ENCODE peak calls at places on chromosomes 11 and 22, in seven cellular contexts. O is Daoy; Y is head of caudate nucleus; N is activated CD4-positive, alpha-beta memory T cell treated with anti-CD3 and anti-CD28 coated beads, Interleukin-2, amount 10 ng/mL, durations not matched to agents 7 days and 5 days; Z is stomach; P is neural crest cell; R is substantia nigra. F is an unnamed sample.

GRCh38 chr11:64638829-64639228 is 47.8 kb downstream of the SLC22A12 start:
- DNase-seq in R (no peak), Y (no peak), Z (no peak), P (no peak), N (no peak), O (no peak), F (no peak)

GRCh38 chr11:28017816-28018215 is 90.1 kb downstream of the KIF18A start:
- DNase-seq in Z (no peak), P (no peak), N (no peak), Y (no peak), R (no peak), O (no peak), F (no peak)

GRCh38 chr11:36365937-36366336 is 69.8 kb downstream of the PRR5L start:
- DNase-seq in P (no peak), O (no peak), Z (no peak), Y (no peak), N (no peak), R (no peak), F (no peak)

GRCh38 chr11:18958221-18958910 is 19.2 kb upstream of the MRGPRX1 start:
- DNase-seq in O (no peak), P (no peak), N (no peak), R (no peak), Z (no peak), Y (no peak), F (no peak)

GRCh38 chr22:20264614-20265452 is 3.3 kb downstream of the RTN4R start:
- DNase-seq in N (no peak), R (peak; percentile 74), Y (peak; percentile 51), P (peak; percentile 47), O (no peak), Z (no peak), F (no peak)

GRCh38 chr11:25991476-25991875 is 340.5 kb upstream of the ANO3 start:
- DNase-seq in Z (no peak), Y (no peak), P (no peak), N (no peak), O (no peak), R (no peak), F (no peak)

GRCh38 chr11:2582958-2583604 is 116.7 kb downstream of the KCNQ1OT1 start:
- DNase-seq in R (no peak), O (peak; percentile 0), Z (peak; percentile 24), P (no peak), N (no peak), Y (peak; percentile 7), F (peak; percentile 1)

GRCh38 chr11:85042368-85042767 is 584.8 kb downstream of the DLG2 start:
- DNase-seq in P (no peak), R (no peak), Z (no peak), O (no peak), N (no peak), Y (no peak), F (no peak)

GRCh38 chr22:17095538-17095937 is 10.7 kb downstream of the IL17RA start:
- DNase-seq in Y (no peak), O (no peak), P (no peak), Z (no peak), R (no peak), N (no peak), F (no peak)

GRCh38 chr11:102115557-102115956 is 5.3 kb downstream of the YAP1 start:
- DNase-seq in O (no peak), R (no peak), Z (no peak), Y (no peak), P (no peak), N (no peak), F (no peak)

GRCh38 chr11:1744879-1745700 is 5.3 kb downstream of the IFITM10 start:
- DNase-seq in O (no peak), Y (no peak), Z (no peak), N (no peak), R (peak; percentile 77), P (no peak), F (no peak)

GRCh38 chr11:1373536-1374214 is 16.1 kb upstream of the BRSK2 start:
- DNase-seq in Y (no peak), Z (no peak), P (no peak), R (no peak), O (peak; percentile 35), N (no peak), F (no peak)

GRCh38 chr11:119509969-119510401 is 87.0 kb upstream of the THY1 start:
- DNase-seq in Y (no peak), P (no peak), N (peak; percentile 24), Z (no peak), R (no peak), O (peak; percentile 87), F (no peak)

GRCh38 chr11:117970400-117971024 is 15.7 kb upstream of the IL10RA start:
- DNase-seq in Z (no peak), P (no peak), Y (no peak), R (no peak), O (peak; percentile 86), N (peak; percentile 58), F (peak; percentile 64)

GRCh38 chr22:18000441-18001039 is 23.8 kb downstream of the MICAL3 start:
- DNase-seq in R (no peak), Y (peak; percentile 22), P (peak; percentile 28), Z (no peak), N (peak; percentile 20), O (peak; percentile 49), F (peak; percentile 27)

GRCh38 chr22:43526117-43526655 is 114.4 kb downstream of the MPPED1 start:
- DNase-seq in R (no peak), Y (no peak), N (no peak), O (no peak), P (no peak), Z (no peak), F (no peak)

GRCh38 chr11:119982517-119983239 is 155.2 kb downstream of the TRIM29 start:
- DNase-seq in N (no peak), Y (no peak), Z (no peak), O (peak; percentile 27), R (no peak), P (no peak), F (no peak)

GRCh38 chr22:34886812-34887211 is 179.1 kb upstream of the ISX start:
- DNase-seq in O (no peak), P (no peak), R (no peak), Z (no peak), Y (no peak), N (no peak), F (no peak)

GRCh38 chr11:83157755-83158473 is 983 bp downstream of the PCF11 start:
- DNase-seq in Y (peak; percentile 60), Z (peak; percentile 50), O (peak; percentile 57), R (peak; percentile 56), N (peak; percentile 59), P (peak; percentile 30), F (peak; percentile 66)

GRCh38 chr11:79026803-79027445 is 413.9 kb downstream of the TENM4 start:
- DNase-seq in Z (no peak), N (no peak), P (no peak), O (no peak), R (no peak), Y (no peak), F (no peak)

GRCh38 chr11:47408598-47409439 is 429 bp downstream of the SLC39A13 start:
- DNase-seq in P (no peak), O (peak; percentile 88), Z (peak; percentile 51), Y (no peak), R (peak; percentile 33), N (no peak), F (no peak)

GRCh38 chr11:119055901-119056300 is 1.1 kb downstream of the HYOU1 start:
- DNase-seq in N (no peak), O (peak; percentile 17), R (no peak), P (no peak), Z (no peak), Y (no peak), F (peak; percentile 17)

GRCh38 chr11:113896156-113896879 is 8.3 kb upstream of the HTR3B start:
- DNase-seq in R (peak; percentile 8), N (peak; percentile 48), O (peak; percentile 37), Y (peak; percentile 48), Z (peak; percentile 37), P (peak; percentile 46), F (peak; percentile 29)

GRCh38 chr11:116498161-116498560 is 274.6 kb downstream of the BUD13 start:
- DNase-seq in N (no peak), O (no peak), Y (no peak), P (no peak), R (no peak), Z (no peak), F (no peak)

GRCh38 chr22:28506207-28506606 is 173.4 kb downstream of the TTC28 start:
- DNase-seq in O (no peak), N (no peak), Y (no peak), R (no peak), Z (no peak), P (no peak), F (no peak)

GRCh38 chr11:17634776-17635550 is 84.4 kb upstream of the MYOD1 start:
- DNase-seq in R (no peak), N (no peak), Y (no peak), P (no peak), Z (no peak), O (no peak), F (no peak)

GRCh38 chr11:103923473-103923931 is 112.9 kb upstream of the DDI1 start:
- DNase-seq in P (no peak), Y (no peak), O (no peak), Z (no peak), R (no peak), N (no peak), F (no peak)

GRCh38 chr11:79466411-79466810 is 25.6 kb upstream of the TENM4 start:
- DNase-seq in N (no peak), R (no peak), P (no peak), O (peak; percentile 39), Z (no peak), Y (no peak), F (no peak)

GRCh38 chr11:134513585-134514120 is 101.6 kb upstream of the B3GAT1 start:
- DNase-seq in R (no peak), Y (no peak), Z (no peak), N (no peak), P (no peak), O (no peak), F (no peak)

GRCh38 chr11:91470656-91471055 is 754.0 kb upstream of the FAT3 start:
- DNase-seq in R (no peak), P (no peak), N (no peak), O (no peak), Z (no peak), Y (no peak), F (no peak)

GRCh38 chr11:108551653-108552462 is 41.7 kb downstream of the EXPH5 start:
- DNase-seq in P (no peak), R (no peak), N (no peak), Y (no peak), O (no peak), Z (no peak), F (no peak)

GRCh38 chr11:111477898-111478297 is 34.3 kb downstream of the BTG4 start:
- DNase-seq in N (no peak), R (no peak), P (no peak), Z (no peak), O (no peak), Y (no peak), F (no peak)

GRCh38 chr11:134170909-134171281 is 52.9 kb downstream of the NCAPD3 start:
- DNase-seq in N (no peak), Z (no peak), Y (no peak), R (no peak), O (no peak), P (no peak), F (no peak)

GRCh38 chr11:63212742-63213141 is 30.7 kb downstream of the SLC22A25 start:
- DNase-seq in O (peak; percentile 2), N (no peak), R (no peak), Z (no peak), Y (no peak), P (peak; percentile 20), F (peak; percentile 14)

GRCh38 chr11:32892355-32893090 is at the start of gene QSER1:
- DNase-seq in N (peak; percentile 69), Y (peak; percentile 69), P (peak; percentile 56), R (peak; percentile 86), Z (peak; percentile 65), O (peak; percentile 79), F (peak; percentile 74)

GRCh38 chr11:120883404-120884135 is 140.3 kb upstream of the TBCEL start:
- DNase-seq in Z (no peak), Y (no peak), R (peak; percentile 11), P (no peak), O (peak; percentile 54), N (no peak), F (no peak)

GRCh38 chr11:46006418-46007070 is 84.1 kb downstream of the LARGE2 start:
- DNase-seq in P (peak; percentile 24), R (no peak), Z (no peak), O (peak; percentile 47), N (no peak), Y (no peak), F (peak; percentile 28)

GRCh38 chr11:64859542-64860414 is 15.3 kb upstream of the CDC42BPG start:
- DNase-seq in O (no peak), R (no peak), Z (no peak), N (peak; percentile 80), Y (no peak), P (no peak), F (peak; percentile 75)

F was measured in DND-41.